ENCODE peak calls at places on chromosome X, in six cellular contexts. X is CD4-positive, alpha-beta memory T cell; Q is dorsolateral prefrontal cortex; M is adrenal gland; U is breast epithelium; L is A549. N is an unnamed sample.

GRCh38 chrX:111743316-111743715 is 62.3 kb downstream of the ALG13 start:
- DNase-seq in X (no peak), Q (no peak), M (no peak), U (no peak), L (no peak), N (no peak)

GRCh38 chrX:634306-634958 is 3.8 kb downstream of the SHOX start:
- DNase-seq in X (no peak), Q (no peak), M (no peak), U (no peak), L (no peak), N (peak)

GRCh38 chrX:154717824-154718223 is 33.1 kb downstream of the GAB3 start:
- DNase-seq in X (peak), Q (no peak), M (no peak), U (no peak), L (no peak), N (no peak)

GRCh38 chrX:44872817-44873414 is at the start of gene KDM6A:
- DNase-seq in X (peak), Q (peak), M (peak), U (peak), L (peak), N (peak)

GRCh38 chrX:43552166-43552565 is 103.9 kb upstream of the MAOA start:
- DNase-seq in X (no peak), Q (no peak), M (no peak), U (no peak), L (peak), N (no peak)

GRCh38 chrX:29662101-29662500 is 553.3 kb upstream of the MAGEB2 start:
- DNase-seq in X (no peak), Q (no peak), M (no peak), U (no peak), L (peak), N (no peak)

GRCh38 chrX:87621697-87622096 is 104.1 kb downstream of the KLHL4 start:
- DNase-seq in X (no peak), Q (peak), M (peak), U (no peak), L (no peak), N (no peak)

GRCh38 chrX:19956923-19957322 is 33.9 kb downstream of the BCLAF3 start:
- DNase-seq in X (no peak), Q (no peak), M (no peak), U (no peak), L (no peak), N (no peak)

GRCh38 chrX:12802741-12803140 is 11.5 kb downstream of the PRPS2 start:
- DNase-seq in X (no peak), Q (no peak), M (no peak), U (no peak), L (no peak), N (no peak)

GRCh38 chrX:107632291-107632690 is 4.0 kb downstream of the PRPS1 start:
- DNase-seq in X (no peak), Q (no peak), M (no peak), U (no peak), L (no peak), N (no peak)
- H3K27ac ChIP-seq in X (no peak), Q (no peak), M (no peak), U (no peak), L (no peak), N (no peak)

DNA sequence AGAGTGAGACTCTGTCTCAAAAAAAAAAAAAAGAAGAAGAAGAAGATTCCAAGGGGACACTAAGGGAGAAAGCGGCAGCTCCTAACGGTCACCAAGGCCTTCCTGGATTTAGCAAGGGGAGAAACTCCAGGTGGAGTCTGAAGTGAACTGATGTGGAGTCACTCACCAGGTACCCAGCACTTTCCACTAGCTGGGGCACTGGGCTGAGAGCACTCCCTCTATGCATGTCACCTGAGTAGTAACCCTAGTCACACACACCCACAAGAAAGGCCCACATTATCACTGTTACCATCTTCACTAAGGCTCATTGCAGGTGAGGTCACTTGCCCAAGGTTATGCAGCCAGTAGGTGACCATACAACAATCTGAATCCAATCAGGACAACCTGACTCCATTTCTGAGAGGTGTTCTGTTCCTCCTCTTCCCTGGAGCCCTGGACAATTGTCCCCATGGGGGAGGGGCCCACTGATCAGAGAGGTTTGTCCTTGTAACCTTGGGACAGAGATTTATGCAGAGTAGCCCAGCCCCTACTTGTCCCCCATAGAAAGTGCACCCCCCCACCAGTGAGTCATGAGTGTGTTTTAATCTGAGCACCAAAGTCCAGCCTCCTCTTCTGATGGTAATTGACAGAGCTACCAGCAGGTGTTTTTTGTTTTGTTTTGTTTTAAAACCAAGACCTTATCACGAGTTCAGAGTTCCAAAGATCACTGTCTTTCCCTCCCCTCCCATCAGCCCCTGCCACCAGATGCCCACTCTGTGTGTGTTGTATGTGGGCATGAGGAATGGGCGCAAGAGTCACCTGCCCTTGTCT is 5.9 kb upstream of the SASH3 start:
- DNase-seq in X (no peak), Q (no peak), M (peak), U (no peak), L (no peak), N (no peak)
- H3K27ac ChIP-seq in X (peak), Q (no peak), M (peak), U (no peak), L (no peak), N (peak)

GRCh38 chrX:3577551-3577950 is 135.9 kb downstream of the PRKX start:
- DNase-seq in X (no peak), Q (no peak), M (no peak), U (no peak), L (no peak), N (no peak)
- H3K27ac ChIP-seq in X (no peak), Q (no peak), M (no peak), U (no peak), L (no peak), N (no peak)

DNA sequence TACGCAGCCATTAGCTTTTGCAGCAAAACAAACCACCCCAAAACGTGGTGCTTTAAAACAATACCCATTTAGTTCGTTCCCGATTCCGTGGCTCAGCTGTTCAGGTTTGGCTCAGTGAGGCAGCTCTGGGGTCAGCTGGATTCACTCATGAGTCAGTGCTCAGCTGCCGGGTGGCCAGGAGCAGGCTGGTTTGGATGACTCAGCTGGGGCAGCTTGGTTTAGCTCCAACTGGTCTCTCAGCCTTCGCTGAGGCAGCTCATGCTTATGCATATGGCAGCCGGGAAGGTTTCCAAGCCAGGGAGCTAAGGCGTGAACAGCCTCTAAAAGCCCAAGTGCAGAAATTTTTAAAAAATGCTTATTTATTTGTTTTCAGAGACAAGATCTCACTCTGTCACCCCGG is 13.3 kb upstream of the CD99 start:
- DNase-seq in X (no peak), Q (peak), M (peak), U (peak), L (peak), N (peak)
- H3K27ac ChIP-seq in X (no peak), Q (no peak), M (no peak), U (no peak), L (peak), N (no peak)

GRCh38 chrX:40098264-40099045 is 697 bp upstream of the BCOR start:
- DNase-seq in X (peak), Q (no peak), M (peak), U (no peak), L (peak), N (peak)
- H3K27ac ChIP-seq in X (peak), Q (peak), M (peak), U (peak), L (peak), N (peak)

GRCh38 chrX:22135994-22136684 is 104.0 kb downstream of the PHEX start:
- DNase-seq in X (peak), Q (peak), M (peak), U (peak), L (peak), N (no peak)
- H3K27ac ChIP-seq in X (no peak), Q (no peak), M (peak), U (peak), L (peak), N (no peak)

DNA sequence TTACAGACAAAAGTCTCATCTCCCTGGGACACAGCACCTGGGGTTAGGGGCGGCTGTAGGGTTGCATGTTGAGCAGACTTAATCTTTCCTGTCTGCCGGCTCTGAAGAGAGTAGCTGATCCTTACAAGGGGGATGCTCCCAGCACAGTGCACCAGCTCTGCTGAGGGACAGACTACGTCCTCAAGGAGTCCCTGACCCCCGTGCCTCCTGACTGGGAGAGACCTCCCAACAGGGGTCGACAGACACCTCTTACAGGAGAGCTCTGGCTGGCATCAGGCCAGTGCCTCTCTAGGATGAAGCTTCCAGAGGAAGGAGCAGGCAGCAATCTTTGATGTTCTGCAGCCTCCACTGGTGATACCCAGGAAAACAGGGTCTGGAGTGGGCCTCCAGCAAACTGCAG is 506.0 kb upstream of the FMR1 start:
- DNase-seq in X (no peak), Q (no peak), M (no peak), U (no peak), L (no peak), N (no peak)
- H3K27ac ChIP-seq in X (no peak), Q (no peak), M (no peak), U (no peak), L (no peak), N (no peak)

GRCh38 chrX:23779025-23779424 is 3.9 kb upstream of the SAT1 start:
- DNase-seq in X (no peak), Q (no peak), M (no peak), U (no peak), L (peak), N (no peak)
- H3K27ac ChIP-seq in X (no peak), Q (no peak), M (no peak), U (no peak), L (peak), N (no peak)

GRCh38 chrX:47483310-47484268 is 567 bp upstream of the ZNF41 start:
- DNase-seq in X (no peak), Q (no peak), M (peak), U (no peak), L (peak), N (peak)

GRCh38 chrX:47482512-47483309 is at the start of gene ZNF41:
- DNase-seq in X (peak), Q (peak), M (peak), U (peak), L (peak), N (peak)

GRCh38 chrX:47482065-47482511 is 934 bp downstream of the ZNF41 start:
- DNase-seq in X (no peak), Q (no peak), M (no peak), U (no peak), L (no peak), N (no peak)

GRCh38 chrX:47481160-47481559 is 1.9 kb downstream of the ZNF41 start:
- DNase-seq in X (no peak), Q (no peak), M (no peak), U (no peak), L (no peak), N (no peak)

DNA sequence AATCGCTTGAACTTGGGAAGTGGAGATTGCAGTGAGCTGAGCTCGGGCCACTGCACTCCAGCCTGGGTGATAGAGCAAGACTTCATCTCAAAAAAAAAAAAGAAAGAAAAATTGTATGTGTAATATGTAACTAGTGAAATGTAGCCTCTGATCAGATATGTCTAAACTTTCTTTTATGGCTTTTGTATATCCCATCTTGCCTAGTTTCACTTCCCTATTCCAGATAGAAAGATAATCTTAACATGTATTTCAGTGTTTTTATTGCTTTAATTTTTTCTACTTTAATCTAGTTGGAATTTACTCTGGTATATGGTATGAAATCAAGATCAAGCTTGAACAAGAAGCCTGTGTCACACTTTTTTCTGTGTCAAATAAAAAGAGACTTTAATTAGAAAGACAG is 1.9 kb upstream of the ZNF41 start:
- DNase-seq in X (no peak), Q (no peak), M (no peak), U (no peak), L (no peak), N (no peak)
- H3K27ac ChIP-seq in X (no peak), Q (no peak), M (no peak), U (no peak), L (no peak), N (no peak)